ENCODE peak calls at places on chromosomes 6 and 20, in six cellular contexts. I is IMR-90, J is neuronal stem cell, E is H9, P is H1, N is trophoblast cell. Y is an unnamed sample.

GRCh38 chr20:63679799-63680305 is 16.6 kb upstream of the TNFRSF6B start:
- DNase-seq in I (no peak), J (no peak), E (no peak), P (no peak), N (no peak), Y (no peak)

GRCh38 chr6:168724033-168724432 is 283.0 kb downstream of the SMOC2 start:
- DNase-seq in I (no peak), J (no peak), E (no peak), P (no peak), N (no peak), Y (no peak)

GRCh38 chr6:45001663-45002062 is 326.5 kb upstream of the RUNX2 start:
- DNase-seq in I (no peak), J (no peak), E (no peak), P (no peak), N (no peak), Y (no peak)

GRCh38 chr6:55925292-55925691 is 49.9 kb upstream of the BMP5 start:
- DNase-seq in I (peak), J (no peak), E (no peak), P (no peak), N (no peak), Y (peak)

GRCh38 chr20:45363611-45364492 is 896 bp downstream of the SYS1 start:
- DNase-seq in I (no peak), J (no peak), E (peak), P (no peak), N (no peak), Y (no peak)

GRCh38 chr6:18528084-18528743 is 141.1 kb downstream of the RNF144B start:
- DNase-seq in I (peak), J (peak), E (no peak), P (no peak), N (no peak), Y (peak)

GRCh38 chr20:61599061-61599930 is 347.2 kb downstream of the CDH4 start:
- DNase-seq in I (no peak), J (no peak), E (peak), P (peak), N (no peak), Y (no peak)

GRCh38 chr6:81894788-81895221 is 142.3 kb upstream of the TENT5A start:
- DNase-seq in I (peak), J (peak), E (no peak), P (no peak), N (no peak), Y (peak)

GRCh38 chr6:26064619-26065257 is 22.5 kb upstream of the HFE start:
- DNase-seq in I (peak), J (no peak), E (no peak), P (no peak), N (peak), Y (peak)

GRCh38 chr6:155580904-155581303 is 125.3 kb upstream of the NOX3 start:
- DNase-seq in I (no peak), J (no peak), E (no peak), P (no peak), N (no peak), Y (no peak)

GRCh38 chr6:158561247-158561884 is 1.5 kb downstream of the TMEM181 start:
- DNase-seq in I (no peak), J (no peak), E (no peak), P (no peak), N (no peak), Y (no peak)

GRCh38 chr6:1316482-1317220 is 4.8 kb downstream of the FOXQ1 start:
- DNase-seq in I (no peak), J (no peak), E (peak), P (peak), N (peak), Y (peak)

GRCh38 chr6:293185-294174 is 1.2 kb downstream of the DUSP22 start:
- DNase-seq in I (no peak), J (no peak), E (no peak), P (peak), N (no peak), Y (peak)

GRCh38 chr6:29720863-29721262 is 2.4 kb upstream of the HLA-F start:
- DNase-seq in I (no peak), J (no peak), E (peak), P (no peak), N (no peak), Y (no peak)

GRCh38 chr6:11812951-11813350 is 34.3 kb upstream of the ADTRP start:
- DNase-seq in I (no peak), J (no peak), E (no peak), P (no peak), N (no peak), Y (no peak)

GRCh38 chr20:61589055-61589385 is 337.0 kb downstream of the CDH4 start:
- DNase-seq in I (peak), J (no peak), E (no peak), P (no peak), N (no peak), Y (peak)

GRCh38 chr6:90284745-90285481 is 11.7 kb downstream of the BACH2 start:
- DNase-seq in I (peak), J (no peak), E (no peak), P (no peak), N (no peak), Y (peak)

GRCh38 chr6:118216751-118217150 is 309.7 kb downstream of the SLC35F1 start:
- DNase-seq in I (no peak), J (no peak), E (no peak), P (no peak), N (peak), Y (no peak)

GRCh38 chr6:167552961-167553360 is 228.1 kb downstream of the TTLL2 start:
- DNase-seq in I (no peak), J (no peak), E (no peak), P (no peak), N (no peak), Y (no peak)

GRCh38 chr20:24163501-24163900 is 174.9 kb upstream of the GGTLC1 start:
- DNase-seq in I (no peak), J (no peak), E (no peak), P (no peak), N (no peak), Y (no peak)

GRCh38 chr20:44526129-44526528 is 4.3 kb upstream of the SERINC3 start:
- DNase-seq in I (peak), J (no peak), E (peak), P (no peak), N (peak), Y (no peak)

GRCh38 chr6:17456711-17457110 is 63.3 kb downstream of the CAP2 start:
- DNase-seq in I (no peak), J (no peak), E (no peak), P (no peak), N (no peak), Y (no peak)

GRCh38 chr6:29909995-29910394 is 32.3 kb upstream of the HLA-A start:
- DNase-seq in I (peak), J (no peak), E (no peak), P (no peak), N (no peak), Y (no peak)

GRCh38 chr6:105384004-105384403 is 18.9 kb downstream of the PREP start:
- DNase-seq in I (no peak), J (no peak), E (no peak), P (no peak), N (peak), Y (no peak)

GRCh38 chr6:157714153-157714490 is 108.9 kb upstream of the SNX9 start:
- DNase-seq in I (peak), J (no peak), E (no peak), P (no peak), N (peak), Y (peak)

GRCh38 chr20:62925420-62926228 is 681 bp downstream of the DIDO1 start:
- DNase-seq in I (peak), J (no peak), E (no peak), P (no peak), N (no peak), Y (peak)

GRCh38 chr6:149169761-149170359 is 147.7 kb upstream of the TAB2 start:
- DNase-seq in I (no peak), J (no peak), E (no peak), P (no peak), N (no peak), Y (no peak)

GRCh38 chr6:150053450-150053849 is 15.5 kb downstream of the ULBP3 start:
- DNase-seq in I (no peak), J (no peak), E (no peak), P (no peak), N (no peak), Y (no peak)

GRCh38 chr20:3392756-3393155 is 14.7 kb downstream of the DNAAF9 start:
- DNase-seq in I (no peak), J (no peak), E (no peak), P (no peak), N (no peak), Y (no peak)

GRCh38 chr6:155188707-155189496 is 74.9 kb upstream of the CLDN20 start:
- DNase-seq in I (peak), J (no peak), E (no peak), P (no peak), N (no peak), Y (peak)

GRCh38 chr6:12283904-12284303 is 6.3 kb upstream of the EDN1 start:
- DNase-seq in I (no peak), J (no peak), E (no peak), P (no peak), N (no peak), Y (no peak)

GRCh38 chr6:12096342-12096741 is 84.2 kb downstream of the HIVEP1 start:
- DNase-seq in I (no peak), J (no peak), E (no peak), P (no peak), N (no peak), Y (no peak)

GRCh38 chr20:45959126-45959525 is 12.9 kb downstream of the ZNF335 start:
- DNase-seq in I (no peak), J (no peak), E (peak), P (no peak), N (no peak), Y (no peak)

GRCh38 chr20:290081-290831 is at the start of gene C20orf96:
- DNase-seq in I (peak), J (peak), E (peak), P (peak), N (peak), Y (peak)

GRCh38 chr6:38220069-38220723 is 400.7 kb downstream of the ZFAND3 start:
- DNase-seq in I (no peak), J (no peak), E (no peak), P (no peak), N (no peak), Y (no peak)
- H4K91ac ChIP-seq in I (no peak), J (no peak), E (no peak), P (peak), N (no peak), Y (no peak)

GRCh38 chr6:121731381-121731780 is 295.9 kb downstream of the GJA1 start:
- DNase-seq in I (no peak), J (no peak), E (no peak), P (no peak), N (no peak), Y (no peak)

GRCh38 chr6:121724576-121724975 is 289.1 kb downstream of the GJA1 start:
- DNase-seq in I (no peak), J (no peak), E (no peak), P (no peak), N (no peak), Y (no peak)

GRCh38 chr6:121723623-121724022 is 288.2 kb downstream of the GJA1 start:
- DNase-seq in I (no peak), J (no peak), E (no peak), P (no peak), N (no peak), Y (no peak)

GRCh38 chr6:121730616-121731015 is 295.2 kb downstream of the GJA1 start:
- DNase-seq in I (no peak), J (no peak), E (no peak), P (no peak), N (peak), Y (no peak)

GRCh38 chr6:121726596-121726995 is 291.1 kb downstream of the GJA1 start:
- DNase-seq in I (peak), J (no peak), E (no peak), P (no peak), N (no peak), Y (no peak)
- H4K91ac ChIP-seq in I (no peak), J (no peak), E (no peak), P (no peak), N (no peak), Y (no peak)

GRCh38 chr6:13539572-13539971 is 34.8 kb upstream of the SIRT5 start:
- DNase-seq in I (no peak), J (no peak), E (no peak), P (no peak), N (no peak), Y (no peak)

GRCh38 chr6:13538600-13538999 is 35.8 kb upstream of the SIRT5 start:
- DNase-seq in I (no peak), J (no peak), E (no peak), P (no peak), N (no peak), Y (no peak)

GRCh38 chr6:13544454-13545186 is 29.8 kb upstream of the SIRT5 start:
- DNase-seq in I (no peak), J (no peak), E (no peak), P (no peak), N (no peak), Y (no peak)

GRCh38 chr6:13538084-13538483 is 36.3 kb upstream of the SIRT5 start:
- DNase-seq in I (peak), J (no peak), E (no peak), P (no peak), N (no peak), Y (peak)

GRCh38 chr6:13541496-13541895 is 32.9 kb upstream of the SIRT5 start:
- DNase-seq in I (no peak), J (no peak), E (no peak), P (no peak), N (no peak), Y (no peak)
- H4K91ac ChIP-seq in I (no peak), J (no peak), E (no peak), P (no peak), N (no peak), Y (no peak)

DNA sequence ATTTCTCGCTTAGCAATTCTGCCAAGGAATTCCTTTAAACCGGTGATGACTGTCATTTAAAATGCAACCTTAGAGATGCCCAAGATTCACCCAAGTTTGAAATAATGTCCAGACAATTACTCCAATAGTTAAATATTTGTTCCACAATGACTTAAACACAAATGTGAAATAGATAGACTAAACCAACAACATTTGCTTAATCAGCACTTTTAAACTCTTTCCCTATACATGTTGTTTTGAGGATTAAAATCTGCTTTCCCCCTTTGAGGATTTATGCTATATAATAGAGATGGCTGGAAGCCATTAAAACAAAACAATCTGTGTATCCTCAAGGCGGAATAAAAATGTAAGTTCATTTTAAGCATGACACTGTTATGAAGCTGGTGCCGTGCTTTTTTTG is 297.9 kb upstream of the RSPO3 start:
- DNase-seq in I (no peak), J (no peak), E (no peak), P (no peak), N (no peak), Y (no peak)
- H4K91ac ChIP-seq in I (no peak), J (no peak), E (no peak), P (no peak), N (no peak), Y (no peak)

GRCh38 chr20:25459916-25460590 is 52.6 kb downstream of the GINS1 start:
- DNase-seq in I (no peak), J (no peak), E (no peak), P (no peak), N (no peak), Y (no peak)

GRCh38 chr20:25461766-25462165 is 54.3 kb downstream of the GINS1 start:
- DNase-seq in I (no peak), J (no peak), E (no peak), P (no peak), N (no peak), Y (no peak)

GRCh38 chr20:25462166-25462565 is 54.7 kb downstream of the GINS1 start:
- DNase-seq in I (no peak), J (no peak), E (no peak), P (no peak), N (no peak), Y (no peak)

GRCh38 chr20:25460591-25461280 is 53.3 kb downstream of the GINS1 start:
- DNase-seq in I (no peak), J (no peak), E (no peak), P (no peak), N (no peak), Y (no peak)

DNA sequence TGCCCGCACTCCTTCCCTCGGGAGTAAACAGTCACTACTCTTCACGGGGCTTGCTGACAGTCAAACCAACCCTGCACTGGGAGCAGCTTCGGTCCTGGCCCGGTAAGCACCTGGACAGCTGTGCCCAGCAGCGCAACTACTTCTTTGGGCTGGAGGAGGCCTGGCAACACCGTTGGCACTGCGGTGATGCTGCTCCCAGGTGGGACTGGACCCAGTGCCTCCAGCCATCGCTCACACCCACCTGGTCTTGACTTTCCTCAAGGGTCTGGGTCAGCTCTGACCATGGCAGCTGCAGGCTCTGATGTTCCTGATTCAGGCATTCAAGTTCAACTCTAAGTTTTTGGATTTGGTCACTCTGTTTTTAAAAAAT is 53.8 kb downstream of the GINS1 start:
- DNase-seq in I (no peak), J (no peak), E (no peak), P (no peak), N (no peak), Y (no peak)
- H4K91ac ChIP-seq in I (no peak), J (no peak), E (no peak), P (no peak), N (no peak), Y (no peak)

DNA sequence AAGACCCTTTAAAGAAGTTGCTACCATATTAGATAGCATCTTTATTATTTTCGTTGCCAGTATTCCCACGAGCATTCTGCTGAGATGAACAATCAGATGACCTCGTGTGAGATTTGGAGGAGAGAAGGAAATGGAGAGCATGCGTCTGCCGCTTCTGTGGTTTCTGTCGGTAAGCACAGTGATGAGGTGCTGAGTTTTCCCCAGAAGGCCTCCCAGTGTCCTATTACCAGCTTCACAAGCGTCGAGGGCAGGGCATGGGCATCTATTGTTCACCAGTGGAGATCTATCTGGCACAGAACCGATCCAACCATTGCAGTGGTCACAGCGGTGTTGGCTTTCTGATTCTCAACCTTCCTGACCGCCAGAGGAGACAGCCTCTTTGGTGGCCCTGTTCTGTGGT is 29.4 kb downstream of the TRAF3IP2 start:
- DNase-seq in I (peak), J (no peak), E (no peak), P (no peak), N (no peak), Y (no peak)
- H4K91ac ChIP-seq in I (no peak), J (no peak), E (no peak), P (no peak), N (no peak), Y (no peak)

GRCh38 chr6:143877584-143878271 is 13.5 kb downstream of the ZC2HC1B start:
- DNase-seq in I (no peak), J (no peak), E (no peak), P (no peak), N (no peak), Y (no peak)
- H4K91ac ChIP-seq in I (no peak), J (no peak), E (no peak), P (no peak), N (no peak), Y (no peak)

DNA sequence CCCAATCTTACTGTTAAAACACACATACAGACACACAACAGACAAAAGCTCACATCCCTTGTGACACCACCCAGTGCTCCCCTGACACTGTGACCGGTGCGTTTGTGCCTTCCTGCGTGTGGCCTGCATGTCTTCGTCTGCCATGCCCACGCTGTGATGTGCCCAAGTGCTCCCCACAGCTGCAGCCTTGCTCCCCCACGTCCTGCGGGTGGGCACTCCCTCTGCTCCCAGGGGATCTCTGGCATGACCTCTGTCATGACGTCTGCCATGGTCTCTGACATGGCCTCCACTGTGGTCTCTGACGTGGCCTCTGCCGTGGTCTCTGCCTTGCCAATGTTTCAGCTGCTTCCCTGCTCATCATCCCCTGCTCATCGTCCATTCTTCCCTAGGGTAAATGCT is 200.9 kb downstream of the DLL1 start:
- DNase-seq in I (no peak), J (no peak), E (no peak), P (no peak), N (no peak), Y (no peak)
- H4K91ac ChIP-seq in I (no peak), J (no peak), E (no peak), P (no peak), N (no peak), Y (no peak)